ENCODE peak calls at places on chromosome 12, in nine cellular contexts. F is EL, O is T-helper 9 cell, J is AG10803, K is LoVo, P is OCI-LY7, X is hippocampal formation, C is AG08395, S is heart right ventricle. G is an unnamed sample.

GRCh38 chr12:103827800-103828440 is 13.1 kb downstream of the NT5DC3 start:
- DNase-seq in P (no peak), J (no peak), C (no peak), X (no peak), O (no peak), F (no peak), S (no peak), K (no peak), G (no peak)

GRCh38 chr12:104376650-104377506 is 73.3 kb downstream of the EID3 start:
- DNase-seq in P (no peak), X (no peak), J (peak; percentile 55), K (no peak), C (peak; percentile 53), O (no peak), S (no peak), F (peak; percentile 51), G (peak; percentile 63)

GRCh38 chr12:122726056-122726558 is 4.5 kb downstream of the HCAR1 start:
- DNase-seq in J (no peak), X (no peak), F (no peak), S (no peak), O (no peak), K (peak; percentile 86), C (no peak), P (no peak), G (no peak)

GRCh38 chr12:125346361-125346760 is 281.1 kb downstream of the AACS start:
- DNase-seq in J (no peak), P (peak; percentile 87), O (no peak), C (no peak), K (no peak), F (no peak), S (no peak), X (peak; percentile 62), G (no peak)

GRCh38 chr12:3988519-3989217 is 115.5 kb upstream of the PARP11 start:
- DNase-seq in J (no peak), X (no peak), F (no peak), P (peak; percentile 4), S (no peak), K (no peak), C (no peak), O (no peak), G (no peak)

GRCh38 chr12:94186461-94187237 is 38.3 kb downstream of the PLXNC1 start:
- DNase-seq in F (peak; percentile 67), J (peak; percentile 60), O (no peak), C (peak; percentile 67), P (no peak), S (peak; percentile 49), X (peak; percentile 70), K (no peak), G (peak; percentile 26)

GRCh38 chr12:12481636-12482035 is 81.0 kb downstream of the DUSP16 start:
- DNase-seq in P (no peak), C (no peak), S (no peak), K (no peak), J (no peak), O (no peak), X (no peak), F (no peak), G (no peak)

GRCh38 chr12:119505001-119505400 is 88.6 kb upstream of the TMEM233 start:
- DNase-seq in K (no peak), J (no peak), O (no peak), C (no peak), X (no peak), F (no peak), S (no peak), P (no peak), G (no peak)

GRCh38 chr12:89353188-89353822 is 1.0 kb upstream of the DUSP6 start:
- DNase-seq in O (peak; percentile 10), P (no peak), K (peak; percentile 84), X (no peak), J (peak; percentile 68), S (peak; percentile 82), C (peak; percentile 73), F (peak; percentile 74), G (peak; percentile 78)

GRCh38 chr12:100797786-100798580 is 3.4 kb downstream of the ANO4 start:
- DNase-seq in K (no peak), J (no peak), C (no peak), P (no peak), F (no peak), S (no peak), O (no peak), X (peak; percentile 61), G (no peak)

GRCh38 chr12:101966496-101966895 is 89.1 kb downstream of the DRAM1 start:
- DNase-seq in C (no peak), J (no peak), K (no peak), F (no peak), S (no peak), X (no peak), P (no peak), O (no peak), G (no peak)

GRCh38 chr12:121795029-121795977 is 1.8 kb upstream of the RHOF start:
- DNase-seq in K (peak; percentile 80), S (peak; percentile 91), F (peak; percentile 83), X (peak; percentile 44), O (peak; percentile 87), P (peak; percentile 83), J (peak; percentile 77), C (peak; percentile 82), G (peak; percentile 83)

GRCh38 chr12:115872919-115873357 is 404.6 kb downstream of the MED13L start:
- DNase-seq in O (no peak), J (no peak), C (no peak), P (no peak), S (no peak), X (no peak), F (no peak), K (peak; percentile 92), G (no peak)

GRCh38 chr12:123267991-123268843 is 3.4 kb downstream of the CDK2AP1 start:
- DNase-seq in S (peak; percentile 46), O (no peak), F (no peak), C (no peak), K (no peak), X (peak; percentile 79), P (no peak), J (peak; percentile 13), G (peak; percentile 13)

GRCh38 chr12:95838125-95838524 is 20.6 kb upstream of the SNRPF start:
- DNase-seq in K (peak; percentile 42), C (peak; percentile 7), J (peak; percentile 83), F (peak; percentile 83), S (no peak), X (no peak), O (no peak), P (no peak), G (peak; percentile 84)

GRCh38 chr12:119393685-119394084 is 59.2 kb downstream of the CCDC60 start:
- DNase-seq in K (no peak), S (no peak), P (no peak), O (no peak), X (no peak), C (no peak), F (no peak), J (no peak), G (no peak)

GRCh38 chr12:2691340-2692111 is 103.2 kb upstream of the FKBP4 start:
- DNase-seq in O (peak; percentile 21), J (no peak), X (no peak), K (no peak), F (no peak), S (no peak), P (peak; percentile 3), C (no peak), G (no peak)

GRCh38 chr12:113097716-113098427 is 37.7 kb downstream of the RASAL1 start:
- DNase-seq in C (no peak), P (no peak), X (peak; percentile 80), K (no peak), S (peak; percentile 50), F (no peak), O (no peak), J (no peak), G (peak; percentile 8)

GRCh38 chr12:27779837-27780611 is at the start of the genes KLHL42 and MANSC4:
- DNase-seq in J (peak; percentile 72), X (peak; percentile 76), S (peak; percentile 78), K (peak; percentile 78), F (peak; percentile 80), C (peak; percentile 79), P (peak; percentile 85), O (peak; percentile 47), G (peak; percentile 83)

GRCh38 chr12:34406996-34407300 is 384.7 kb downstream of the ALG10 start:
- DNase-seq in P (no peak), F (no peak), C (peak; percentile 0), K (no peak), O (no peak), S (no peak), X (no peak), J (no peak), G (no peak)

GRCh38 chr12:120413901-120414695 is 23.8 kb upstream of the COX6A1 start:
- DNase-seq in K (no peak), J (no peak), F (no peak), O (no peak), S (peak; percentile 13), C (no peak), X (peak; percentile 40), P (no peak), G (no peak)

GRCh38 chr12:46071769-46072624 is 81.6 kb upstream of the SCAF11 start:
- DNase-seq in O (peak; percentile 47), P (peak; percentile 84), C (peak; percentile 81), J (peak; percentile 67), F (peak; percentile 80), K (peak; percentile 80), X (peak; percentile 28), S (peak; percentile 35), G (peak; percentile 78)

GRCh38 chr12:111446044-111446581 is 40.4 kb downstream of the SH2B3 start:
- DNase-seq in S (no peak), K (no peak), J (peak; percentile 56), O (no peak), P (no peak), F (peak; percentile 54), C (no peak), X (no peak), G (peak; percentile 57)

GRCh38 chr12:74602881-74603523 is 65.4 kb downstream of the ATXN7L3B start:
- DNase-seq in C (no peak), P (no peak), F (no peak), J (no peak), O (no peak), X (no peak), S (no peak), K (no peak), G (no peak)

GRCh38 chr12:131133994-131134393 is 180.3 kb downstream of the ADGRD1 start:
- DNase-seq in C (no peak), X (no peak), J (no peak), O (no peak), P (no peak), S (no peak), K (no peak), F (no peak), G (no peak)

GRCh38 chr12:57744194-57744776 is 554 bp upstream of the TSPAN31 start:
- DNase-seq in S (peak; percentile 64), C (peak; percentile 74), O (peak; percentile 59), X (no peak), J (peak; percentile 82), P (peak; percentile 30), K (peak; percentile 85), F (no peak), G (no peak)

GRCh38 chr12:124028560-124028935 is 55.5 kb downstream of the ZNF664 start:
- DNase-seq in O (no peak), J (no peak), F (no peak), X (no peak), C (no peak), S (no peak), K (no peak), P (peak; percentile 14), G (peak; percentile 15)

GRCh38 chr12:110379642-110380041 is 23.9 kb downstream of the ANAPC7 start:
- DNase-seq in J (no peak), K (no peak), S (no peak), P (no peak), F (no peak), X (no peak), O (no peak), C (no peak), G (peak; percentile 49)

GRCh38 chr12:47026291-47026690 is 53.1 kb upstream of the PCED1B start:
- DNase-seq in X (no peak), J (no peak), F (no peak), K (no peak), S (no peak), P (no peak), C (no peak), O (no peak), G (no peak)

GRCh38 chr12:95653761-95654546 is 102.7 kb upstream of the USP44 start:
- DNase-seq in P (peak; percentile 10), K (peak; percentile 31), F (peak; percentile 94), X (no peak), C (peak; percentile 49), S (no peak), J (peak; percentile 88), O (no peak), G (peak; percentile 97)

GRCh38 chr12:39239484-39240143 is 203.3 kb downstream of the KIF21A start:
- DNase-seq in F (no peak), P (no peak), S (no peak), J (no peak), X (no peak), K (no peak), O (no peak), C (no peak), G (no peak)

G was measured in EH.